ENCODE peak calls at places on chromosomes 4 and X, in seven cellular contexts. M is esophagus squamous epithelium, Q is hepatocyte, U is BE2C, W is astrocyte of the spinal cord, G is body of pancreas, O is HFF-Myc. B is an unnamed sample.

GRCh38 chr4:26151615-26152014 is 169.2 kb upstream of the RBPJ start:
- DNase-seq in M (no peak), Q (no peak), U (no peak), W (peak), G (no peak), O (no peak), B (no peak)

GRCh38 chrX:50579955-50580354 is 109.3 kb upstream of the DGKK start:
- DNase-seq in M (no peak), Q (peak), U (peak), W (peak), G (peak), O (peak), B (peak)

GRCh38 chr4:111136438-111136837 is 513.6 kb upstream of the PITX2 start:
- DNase-seq in M (no peak), Q (no peak), U (peak), W (peak), G (no peak), O (peak), B (no peak)

GRCh38 chr4:4226606-4227438 is at the start of gene OTOP1:
- DNase-seq in M (no peak), Q (no peak), U (peak), W (no peak), G (no peak), O (no peak), B (no peak)

GRCh38 chr4:4362991-4363697 is 23.8 kb upstream of the NSG1 start:
- DNase-seq in M (no peak), Q (no peak), U (no peak), W (peak), G (no peak), O (no peak), B (no peak)

GRCh38 chr4:107855723-107856122 is 31.0 kb downstream of the SGMS2 start:
- DNase-seq in M (no peak), Q (no peak), U (no peak), W (no peak), G (no peak), O (no peak), B (no peak)

GRCh38 chrX:53795583-53795982 is 109.1 kb upstream of the HUWE1 start:
- DNase-seq in M (no peak), Q (no peak), U (no peak), W (no peak), G (no peak), O (peak), B (no peak)

GRCh38 chr4:77167173-77167572 is 10.2 kb downstream of the CCNG2 start:
- DNase-seq in M (no peak), Q (no peak), U (no peak), W (no peak), G (no peak), O (no peak), B (no peak)

GRCh38 chr4:148375581-148375980 is 66.6 kb downstream of the NR3C2 start:
- DNase-seq in M (no peak), Q (no peak), U (no peak), W (no peak), G (no peak), O (no peak), B (no peak)

GRCh38 chr4:18815779-18816173 is 794.2 kb upstream of the LCORL start:
- DNase-seq in M (no peak), Q (no peak), U (peak), W (no peak), G (no peak), O (no peak), B (no peak)
- TF ChIP-seq CTCF in M (no peak), Q (no peak), U (peak), W (no peak), G (no peak), O (no peak), B (peak)

DNA sequence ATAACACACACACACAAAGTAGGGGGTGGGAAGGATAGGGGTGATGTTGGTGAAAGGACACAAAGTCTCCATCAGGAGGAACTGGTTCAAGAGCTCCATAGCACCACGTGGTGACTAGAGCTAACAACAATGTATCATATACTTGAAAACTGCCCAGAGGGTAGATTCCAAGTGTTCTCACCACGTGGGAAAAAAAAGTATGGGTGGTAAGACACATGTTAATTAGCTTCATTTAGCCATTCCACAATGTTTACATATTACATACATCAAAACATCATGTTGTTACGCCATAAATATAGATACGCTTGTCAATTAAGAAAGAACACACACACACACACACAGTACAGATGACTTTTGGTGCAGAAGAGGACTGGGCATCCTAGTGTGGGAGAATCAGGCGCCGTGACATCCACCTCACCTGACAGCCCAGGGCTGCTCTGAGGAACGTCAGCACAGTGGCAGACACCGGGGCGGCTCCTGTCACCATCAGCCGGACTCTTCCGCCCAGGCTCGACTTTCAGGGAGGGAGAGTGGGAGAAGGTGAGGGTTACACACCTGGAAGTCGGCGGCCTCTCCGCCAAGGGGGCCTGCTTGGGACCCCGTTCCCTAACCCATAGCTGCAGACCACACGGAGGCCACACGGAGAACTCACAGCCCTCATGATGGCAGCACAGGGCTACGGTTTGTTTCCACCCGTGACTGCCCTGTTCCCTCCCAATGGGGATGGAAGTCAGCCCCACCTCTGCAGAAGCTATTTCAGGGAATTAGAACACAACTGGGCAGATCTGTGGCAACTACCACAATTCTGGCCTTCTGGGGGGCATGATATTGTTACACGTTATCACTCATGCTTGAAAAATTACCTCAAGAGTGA is 31.8 kb upstream of the CENPU start:
- DNase-seq in M (no peak), Q (no peak), U (no peak), W (no peak), G (no peak), O (no peak), B (no peak)
- TF ChIP-seq CTCF in M (no peak), Q (no peak), U (no peak), W (no peak), G (no peak), O (no peak), B (no peak)

GRCh38 chrX:114338870-114339269 is 245.0 kb upstream of the HTR2C start:
- DNase-seq in M (no peak), Q (no peak), U (no peak), W (no peak), G (no peak), O (no peak), B (no peak)

GRCh38 chrX:114344756-114345155 is 239.1 kb upstream of the HTR2C start:
- DNase-seq in M (no peak), Q (peak), U (no peak), W (peak), G (no peak), O (no peak), B (no peak)
- TF ChIP-seq CTCF in M (peak), Q (peak), U (peak), W (peak), G (peak), O (peak), B (peak)

DNA sequence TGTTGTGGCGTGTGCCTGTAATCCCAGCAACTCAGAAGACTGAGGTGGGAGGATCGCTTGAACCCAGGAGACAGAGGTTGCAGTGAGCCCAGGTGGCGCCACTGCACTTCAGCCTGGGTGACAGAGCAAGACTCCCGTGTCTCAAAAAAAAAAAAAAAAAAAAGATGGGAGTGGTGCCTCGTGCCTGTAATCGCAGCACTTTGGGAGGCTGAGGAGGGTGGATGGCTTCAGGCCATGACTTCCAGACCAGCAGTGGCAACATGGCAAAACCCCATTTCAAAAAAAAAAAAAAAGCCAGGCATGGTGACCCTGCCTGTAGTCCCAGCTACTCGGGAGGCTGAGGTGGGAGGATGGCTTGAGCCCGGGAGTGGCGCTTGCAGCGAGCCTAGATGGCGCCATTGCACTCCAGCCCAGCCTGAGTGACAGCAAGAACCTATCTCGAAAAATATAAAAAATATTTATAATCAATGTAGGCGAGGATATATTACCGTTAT is 27.0 kb downstream of the EIF2S3 start:
- DNase-seq in M (no peak), Q (peak), U (peak), W (peak), G (peak), O (no peak), B (no peak)
- TF ChIP-seq CTCF in M (peak), Q (peak), U (peak), W (peak), G (peak), O (peak), B (peak)

DNA sequence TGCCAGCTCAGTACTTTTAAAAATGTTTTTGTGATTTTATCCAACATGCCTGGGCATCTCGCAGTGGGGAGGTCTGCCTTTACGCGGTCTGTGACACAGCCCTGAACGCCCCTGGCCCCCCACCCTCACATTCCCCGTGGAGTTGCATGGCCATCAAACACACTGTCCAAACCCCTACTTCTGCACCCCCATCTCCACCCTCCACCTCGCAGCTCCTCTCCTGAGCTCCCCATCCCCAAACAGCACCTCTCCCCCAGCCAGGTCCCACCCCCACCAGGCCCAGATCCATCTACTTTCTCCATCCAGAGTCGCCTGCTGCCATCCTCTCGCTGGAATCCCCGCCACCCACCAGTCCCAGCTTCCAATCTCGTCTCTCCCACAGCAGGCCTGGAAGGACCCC is 9.5 kb downstream of the ZFYVE28 start:
- DNase-seq in M (no peak), Q (no peak), U (no peak), W (no peak), G (no peak), O (no peak), B (no peak)
- TF ChIP-seq CTCF in M (no peak), Q (no peak), U (no peak), W (no peak), G (no peak), O (no peak), B (no peak)

DNA sequence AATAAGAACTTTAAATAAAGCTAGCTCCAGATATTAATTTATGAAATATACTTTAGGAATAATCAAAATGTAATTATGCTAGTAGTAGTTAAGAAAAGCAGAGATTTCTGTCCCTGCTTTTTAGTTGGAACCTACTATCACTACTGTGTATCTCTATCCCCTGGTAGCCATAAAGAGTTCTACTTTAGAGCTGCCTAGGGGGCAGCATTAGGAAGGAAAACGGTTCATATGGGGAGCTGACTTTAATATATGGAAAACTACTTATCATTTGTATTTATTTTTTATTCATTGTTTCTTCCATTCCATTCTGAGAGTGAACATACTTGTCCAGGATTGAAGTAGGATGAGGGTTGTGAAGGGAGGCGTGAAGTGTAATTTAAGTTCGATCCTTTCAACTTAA is 40.9 kb downstream of the CPEB2 start:
- DNase-seq in M (no peak), Q (no peak), U (peak), W (no peak), G (no peak), O (no peak), B (no peak)
- TF ChIP-seq CTCF in M (no peak), Q (peak), U (peak), W (peak), G (no peak), O (no peak), B (peak)

GRCh38 chr4:19993222-19993621 is 258.5 kb upstream of the SLIT2 start:
- DNase-seq in M (no peak), Q (no peak), U (no peak), W (no peak), G (no peak), O (no peak), B (no peak)
- TF ChIP-seq CTCF in M (no peak), Q (no peak), U (no peak), W (no peak), G (no peak), O (no peak), B (no peak)

DNA sequence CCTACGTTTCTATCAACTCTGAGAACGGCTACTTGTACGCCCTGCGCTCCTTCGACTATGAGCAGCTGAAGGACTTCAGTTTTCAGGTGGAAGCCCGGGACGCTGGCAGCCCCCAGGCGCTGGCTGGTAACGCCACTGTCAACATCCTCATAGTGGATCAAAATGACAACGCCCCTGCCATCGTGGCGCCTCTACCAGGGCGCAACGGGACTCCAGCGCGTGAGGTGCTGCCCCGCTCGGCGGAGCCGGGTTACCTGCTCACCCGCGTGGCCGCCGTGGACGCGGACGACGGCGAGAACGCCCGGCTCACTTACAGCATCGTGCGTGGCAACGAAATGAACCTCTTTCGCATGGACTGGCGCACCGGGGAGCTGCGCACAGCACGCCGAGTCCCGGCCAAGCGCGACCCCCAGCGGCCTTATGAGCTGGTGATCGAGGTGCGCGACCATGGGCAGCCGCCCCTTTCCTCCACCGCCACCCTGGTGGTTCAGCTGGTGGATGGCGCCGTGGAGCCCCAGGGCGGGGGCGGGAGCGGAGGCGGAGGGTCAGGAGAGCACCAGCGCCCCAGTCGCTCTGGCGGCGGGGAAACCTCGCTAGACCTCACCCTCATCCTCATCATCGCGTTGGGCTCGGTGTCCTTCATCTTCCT is 2.7 kb downstream of the PCDH10 start:
- DNase-seq in M (no peak), Q (peak), U (peak), W (peak), G (no peak), O (no peak), B (peak)
- TF ChIP-seq CTCF in M (no peak), Q (peak), U (peak), W (peak), G (no peak), O (no peak), B (peak)

DNA sequence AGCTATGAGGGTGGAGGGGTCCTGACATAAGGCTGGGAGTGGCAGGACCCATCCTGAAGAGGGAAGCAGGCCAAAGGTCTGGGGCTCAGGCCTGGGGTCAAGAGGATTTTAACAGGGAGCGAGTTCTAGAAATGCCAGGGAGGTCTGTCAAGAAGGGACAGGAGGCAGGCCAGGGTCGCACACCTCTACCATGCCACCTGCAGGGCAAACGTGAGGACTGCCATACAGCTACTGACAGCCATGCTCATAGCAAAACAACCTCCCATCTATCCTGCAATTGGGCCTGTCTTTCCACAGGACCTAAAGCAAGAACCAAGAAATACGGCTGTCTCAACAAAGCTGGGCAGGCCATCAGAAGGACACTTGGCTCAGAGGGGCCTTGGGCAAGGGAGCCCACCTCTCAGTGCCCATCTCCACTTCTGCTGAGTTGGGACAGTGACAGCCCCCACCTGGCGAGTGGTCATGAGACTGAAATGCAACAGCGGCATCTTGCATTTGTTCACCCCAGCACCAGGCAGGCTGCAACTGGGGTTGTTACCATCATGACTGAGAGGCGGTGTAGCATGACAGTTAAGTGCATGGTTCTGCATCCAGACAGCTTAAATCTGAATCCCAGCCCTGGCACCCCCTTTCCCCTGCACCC is 92.7 kb downstream of the WFS1 start:
- DNase-seq in M (no peak), Q (no peak), U (no peak), W (no peak), G (no peak), O (no peak), B (no peak)
- TF ChIP-seq CTCF in M (no peak), Q (no peak), U (peak), W (no peak), G (no peak), O (no peak), B (peak)

GRCh38 chrX:38929966-38930421 is 128.7 kb downstream of the MID1IP1 start:
- DNase-seq in M (no peak), Q (no peak), U (no peak), W (peak), G (no peak), O (peak), B (no peak)
- TF ChIP-seq CTCF in M (no peak), Q (no peak), U (no peak), W (no peak), G (no peak), O (no peak), B (no peak)